ENCODE peak calls at places on chromosomes 11 and 22, in nine cellular contexts. One of them, this sample, is unnamed.

GRCh38 chr11:121595717-121596156 is 143.0 kb upstream of the SORL1-AS1 start:
- DNase-seq in psoas muscle: no peak
- DNase-seq in pancreas: no peak
- DNase-seq in astrocyte: peak
- DNase-seq in Calu3: no peak
- DNase-seq in dorsolateral prefrontal cortex: no peak
- DNase-seq in right atrium auricular region: peak
- DNase-seq in fibroblast of lung: peak
- DNase-seq in HFFc6: peak
- DNase-seq in this sample: no peak

GRCh38 chr11:832529-833113 is at the start of gene CD151:
- DNase-seq in astrocyte: no peak
- DNase-seq in right atrium auricular region: no peak
- DNase-seq in psoas muscle: peak
- DNase-seq in pancreas: peak
- DNase-seq in HFFc6: no peak
- DNase-seq in Calu3: peak
- DNase-seq in dorsolateral prefrontal cortex: no peak
- DNase-seq in fibroblast of lung: no peak
- DNase-seq in this sample: peak

GRCh38 chr11:86876716-86877234 is 76.4 kb downstream of the PRSS23 start:
- DNase-seq in dorsolateral prefrontal cortex: no peak
- DNase-seq in HFFc6: no peak
- DNase-seq in psoas muscle: no peak
- DNase-seq in fibroblast of lung: no peak
- DNase-seq in astrocyte: no peak
- DNase-seq in Calu3: no peak
- DNase-seq in right atrium auricular region: no peak
- DNase-seq in pancreas: no peak
- DNase-seq in this sample: no peak

GRCh38 chr11:120306519-120307242 is 18.4 kb upstream of the TLCD5 start:
- DNase-seq in fibroblast of lung: peak
- DNase-seq in psoas muscle: no peak
- DNase-seq in right atrium auricular region: no peak
- DNase-seq in HFFc6: peak
- DNase-seq in astrocyte: peak
- DNase-seq in Calu3: peak
- DNase-seq in dorsolateral prefrontal cortex: peak
- DNase-seq in pancreas: no peak
- DNase-seq in this sample: no peak

GRCh38 chr22:29302681-29303465 is 3.6 kb upstream of the GAS2L1 start:
- DNase-seq in fibroblast of lung: no peak
- DNase-seq in right atrium auricular region: no peak
- DNase-seq in psoas muscle: peak
- DNase-seq in astrocyte: no peak
- DNase-seq in HFFc6: no peak
- DNase-seq in pancreas: peak
- DNase-seq in Calu3: no peak
- DNase-seq in dorsolateral prefrontal cortex: no peak
- DNase-seq in this sample: no peak

GRCh38 chr11:28517621-28518020 is 409.4 kb downstream of the METTL15 start:
- DNase-seq in fibroblast of lung: no peak
- DNase-seq in Calu3: no peak
- DNase-seq in astrocyte: peak
- DNase-seq in pancreas: no peak
- DNase-seq in HFFc6: no peak
- DNase-seq in psoas muscle: no peak
- DNase-seq in right atrium auricular region: no peak
- DNase-seq in dorsolateral prefrontal cortex: no peak
- DNase-seq in this sample: no peak

GRCh38 chr22:50206599-50206998 is 5.8 kb downstream of the SELENOO start:
- DNase-seq in right atrium auricular region: peak
- DNase-seq in psoas muscle: peak
- DNase-seq in Calu3: peak
- DNase-seq in dorsolateral prefrontal cortex: no peak
- DNase-seq in pancreas: peak
- DNase-seq in astrocyte: no peak
- DNase-seq in fibroblast of lung: peak
- DNase-seq in HFFc6: no peak
- DNase-seq in this sample: no peak

GRCh38 chr22:20219667-20220628 is 48.2 kb downstream of the RTN4R start:
- DNase-seq in psoas muscle: no peak
- DNase-seq in right atrium auricular region: no peak
- DNase-seq in pancreas: no peak
- DNase-seq in fibroblast of lung: no peak
- DNase-seq in dorsolateral prefrontal cortex: no peak
- DNase-seq in astrocyte: no peak
- DNase-seq in Calu3: no peak
- DNase-seq in HFFc6: no peak
- DNase-seq in this sample: no peak

GRCh38 chr22:37189011-37189466 is 992 bp upstream of the C1QTNF6 start:
- DNase-seq in dorsolateral prefrontal cortex: no peak
- DNase-seq in psoas muscle: no peak
- DNase-seq in fibroblast of lung: no peak
- DNase-seq in HFFc6: no peak
- DNase-seq in astrocyte: peak
- DNase-seq in pancreas: no peak
- DNase-seq in right atrium auricular region: no peak
- DNase-seq in Calu3: peak
- DNase-seq in this sample: no peak

GRCh38 chr11:20248345-20248744 is 88.1 kb upstream of the DBX1 start:
- DNase-seq in pancreas: no peak
- DNase-seq in HFFc6: no peak
- DNase-seq in astrocyte: no peak
- DNase-seq in psoas muscle: no peak
- DNase-seq in right atrium auricular region: no peak
- DNase-seq in Calu3: no peak
- DNase-seq in fibroblast of lung: no peak
- DNase-seq in dorsolateral prefrontal cortex: no peak
- DNase-seq in this sample: no peak

GRCh38 chr11:20238712-20239111 is 78.4 kb upstream of the DBX1 start:
- DNase-seq in dorsolateral prefrontal cortex: no peak
- DNase-seq in Calu3: peak
- DNase-seq in psoas muscle: no peak
- DNase-seq in right atrium auricular region: no peak
- DNase-seq in fibroblast of lung: no peak
- DNase-seq in HFFc6: no peak
- DNase-seq in astrocyte: no peak
- DNase-seq in pancreas: peak
- DNase-seq in this sample: no peak

GRCh38 chr11:20249313-20249873 is 89.1 kb upstream of the DBX1 start:
- DNase-seq in dorsolateral prefrontal cortex: no peak
- DNase-seq in astrocyte: no peak
- DNase-seq in fibroblast of lung: no peak
- DNase-seq in HFFc6: no peak
- DNase-seq in pancreas: no peak
- DNase-seq in psoas muscle: no peak
- DNase-seq in Calu3: no peak
- DNase-seq in right atrium auricular region: no peak
- DNase-seq in this sample: no peak

GRCh38 chr11:20247540-20248138 is 87.4 kb upstream of the DBX1 start:
- DNase-seq in psoas muscle: no peak
- DNase-seq in dorsolateral prefrontal cortex: no peak
- DNase-seq in fibroblast of lung: no peak
- DNase-seq in HFFc6: no peak
- DNase-seq in right atrium auricular region: no peak
- DNase-seq in pancreas: no peak
- DNase-seq in astrocyte: peak
- DNase-seq in Calu3: no peak
- DNase-seq in this sample: no peak

GRCh38 chr11:20243974-20244373 is 83.7 kb upstream of the DBX1 start:
- DNase-seq in psoas muscle: no peak
- DNase-seq in fibroblast of lung: no peak
- DNase-seq in Calu3: no peak
- DNase-seq in right atrium auricular region: no peak
- DNase-seq in pancreas: no peak
- DNase-seq in astrocyte: no peak
- DNase-seq in dorsolateral prefrontal cortex: no peak
- DNase-seq in HFFc6: no peak
- DNase-seq in this sample: no peak
- TF ChIP-seq CTCF in psoas muscle: no peak
- TF ChIP-seq CTCF in fibroblast of lung: no peak
- TF ChIP-seq CTCF in Calu3: peak
- TF ChIP-seq CTCF in right atrium auricular region: no peak
- TF ChIP-seq CTCF in pancreas: no peak
- TF ChIP-seq CTCF in astrocyte: peak
- TF ChIP-seq CTCF in dorsolateral prefrontal cortex: no peak
- TF ChIP-seq CTCF in HFFc6: peak
- TF ChIP-seq CTCF in this sample: no peak

GRCh38 chr11:93614111-93614784 is 47.2 kb upstream of the CEP295 start:
- DNase-seq in dorsolateral prefrontal cortex: no peak
- DNase-seq in right atrium auricular region: no peak
- DNase-seq in psoas muscle: no peak
- DNase-seq in Calu3: no peak
- DNase-seq in astrocyte: no peak
- DNase-seq in pancreas: no peak
- DNase-seq in fibroblast of lung: no peak
- DNase-seq in HFFc6: no peak
- DNase-seq in this sample: no peak
- TF ChIP-seq CTCF in dorsolateral prefrontal cortex: no peak
- TF ChIP-seq CTCF in right atrium auricular region: no peak
- TF ChIP-seq CTCF in psoas muscle: no peak
- TF ChIP-seq CTCF in Calu3: no peak
- TF ChIP-seq CTCF in astrocyte: no peak
- TF ChIP-seq CTCF in pancreas: no peak
- TF ChIP-seq CTCF in fibroblast of lung: peak
- TF ChIP-seq CTCF in HFFc6: peak
- TF ChIP-seq CTCF in this sample: peak

GRCh38 chr11:133157180-133157579 is 375.1 kb downstream of the OPCML start:
- DNase-seq in HFFc6: no peak
- DNase-seq in dorsolateral prefrontal cortex: peak
- DNase-seq in pancreas: no peak
- DNase-seq in Calu3: no peak
- DNase-seq in right atrium auricular region: no peak
- DNase-seq in astrocyte: no peak
- DNase-seq in psoas muscle: no peak
- DNase-seq in fibroblast of lung: no peak
- DNase-seq in this sample: no peak
- TF ChIP-seq CTCF in HFFc6: no peak
- TF ChIP-seq CTCF in dorsolateral prefrontal cortex: no peak
- TF ChIP-seq CTCF in pancreas: no peak
- TF ChIP-seq CTCF in Calu3: no peak
- TF ChIP-seq CTCF in right atrium auricular region: no peak
- TF ChIP-seq CTCF in astrocyte: no peak
- TF ChIP-seq CTCF in psoas muscle: no peak
- TF ChIP-seq CTCF in fibroblast of lung: no peak
- TF ChIP-seq CTCF in this sample: no peak

DNA sequence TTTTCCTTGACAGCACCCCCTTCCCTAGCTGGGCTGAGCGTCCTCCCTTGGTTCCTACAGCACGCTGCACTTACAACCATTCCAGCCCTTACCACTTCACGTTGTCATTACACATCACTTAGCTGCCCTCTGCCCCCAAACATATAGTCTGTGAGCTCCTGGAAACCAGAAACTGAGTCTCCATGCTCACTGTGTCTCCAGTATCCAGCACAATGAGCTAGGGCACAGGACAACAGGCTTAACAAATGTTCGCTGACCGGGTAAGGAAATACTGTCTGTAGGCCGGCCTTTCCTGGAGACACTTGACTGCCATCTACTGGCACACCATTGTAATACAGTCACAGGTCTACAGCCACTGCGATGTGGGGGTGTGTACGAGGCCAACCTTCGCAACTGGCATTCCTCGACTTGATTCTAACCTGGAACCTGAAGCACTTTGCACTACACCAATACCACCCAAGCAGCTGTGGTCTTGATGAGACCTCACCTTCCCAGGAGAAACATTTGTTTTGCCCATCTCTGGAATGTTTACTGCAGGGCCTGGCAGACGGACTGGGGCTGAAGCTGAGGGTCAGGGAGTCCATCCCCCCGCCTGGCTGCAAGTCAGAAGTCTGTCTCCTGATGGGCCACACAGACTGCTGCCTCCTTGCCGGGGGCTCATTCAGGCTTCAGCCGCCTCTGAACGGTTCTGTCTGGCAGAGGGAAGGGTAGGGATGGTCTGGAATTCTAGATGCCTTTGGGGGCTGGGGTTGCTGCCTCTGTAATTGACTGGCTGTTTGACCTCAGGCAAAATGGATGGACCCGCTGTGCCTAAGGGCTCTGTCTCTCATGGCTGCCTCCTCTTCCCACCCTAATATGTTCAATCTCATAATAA is 72.0 kb downstream of the SYN3 start:
- DNase-seq in fibroblast of lung: peak
- DNase-seq in HFFc6: peak
- DNase-seq in right atrium auricular region: peak
- DNase-seq in astrocyte: peak
- DNase-seq in Calu3: peak
- DNase-seq in pancreas: peak
- DNase-seq in psoas muscle: no peak
- DNase-seq in dorsolateral prefrontal cortex: peak
- DNase-seq in this sample: peak
- TF ChIP-seq CTCF in fibroblast of lung: peak
- TF ChIP-seq CTCF in HFFc6: peak
- TF ChIP-seq CTCF in right atrium auricular region: peak
- TF ChIP-seq CTCF in astrocyte: peak
- TF ChIP-seq CTCF in Calu3: peak
- TF ChIP-seq CTCF in pancreas: peak
- TF ChIP-seq CTCF in psoas muscle: peak
- TF ChIP-seq CTCF in dorsolateral prefrontal cortex: peak
- TF ChIP-seq CTCF in this sample: peak

This sample was measured in GM10248.